ENCODE peak calls at places on chromosomes 4 and X, in nine cellular contexts. U is spleen; V is RWPE1; I is astrocyte of the spinal cord; N is activated T-cell treated with anti-CD3 and anti-CD28 coated beads, Interleukin-2, amount 50 U/mL, for 72 hours; O is stimulated activated CD4-positive, alpha-beta T cell treated with anti-CD3 and anti-CD28 coated beads, Interleukin-12 subunit alpha, Interleukin-12 subunit beta, amount 100 ng/mL, for 48 hours; S is T-cell; W is suprapubic skin; C is C1 segment of cervical spinal cord. Q is an unnamed sample.

GRCh38 chrX:7574325-7574724 is 268.6 kb upstream of the VCX start:
- DNase-seq in V (peak), O (no peak), C (no peak), N (no peak), I (peak), W (no peak), S (no peak), U (no peak), Q (no peak)

GRCh38 chr4:86822136-86822535 is 27.0 kb downstream of the SLC10A6 start:
- DNase-seq in S (no peak), C (no peak), U (no peak), N (no peak), W (no peak), O (no peak), I (no peak), V (no peak), Q (no peak)

GRCh38 chr4:8364141-8364540 is 76.4 kb downstream of the ACOX3 start:
- DNase-seq in C (no peak), I (no peak), U (no peak), S (no peak), W (no peak), N (no peak), O (no peak), V (no peak), Q (no peak)

GRCh38 chrX:28590394-28590793 is 3.1 kb downstream of the IL1RAPL1 start:
- DNase-seq in I (no peak), U (no peak), N (no peak), O (no peak), W (no peak), V (no peak), C (no peak), S (no peak), Q (no peak)

GRCh38 chr4:98793658-98794057 is 135.2 kb upstream of the TSPAN5 start:
- DNase-seq in V (peak), N (no peak), I (no peak), S (no peak), U (no peak), O (no peak), W (no peak), C (no peak), Q (no peak)

GRCh38 chr4:78058591-78059523 is 1.7 kb downstream of the FRAS1 start:
- DNase-seq in W (peak), U (peak), V (peak), O (no peak), S (no peak), N (peak), C (no peak), I (peak), Q (peak)

GRCh38 chr4:80335226-80335553 is 340 bp upstream of the CFAP299 start:
- DNase-seq in W (no peak), V (no peak), O (no peak), N (no peak), S (no peak), I (no peak), U (no peak), C (no peak), Q (no peak)

GRCh38 chr4:179663641-179664431 is 2221.6 kb upstream of the AGA start:
- DNase-seq in W (no peak), U (no peak), O (no peak), S (no peak), I (no peak), N (no peak), V (no peak), C (no peak), Q (no peak)

GRCh38 chr4:146211440-146211839 is 2.9 kb upstream of the REELD1 start:
- DNase-seq in W (no peak), V (no peak), O (no peak), S (no peak), C (no peak), N (no peak), I (no peak), U (no peak), Q (no peak)

GRCh38 chrX:39508300-39508692 is 589.5 kb downstream of the BCOR start:
- DNase-seq in S (no peak), V (no peak), O (peak), I (no peak), W (no peak), N (peak), C (no peak), U (no peak), Q (no peak)

GRCh38 chrX:40403757-40404156 is 177.0 kb upstream of the ATP6AP2 start:
- DNase-seq in O (no peak), V (no peak), S (no peak), I (no peak), C (no peak), U (no peak), W (no peak), N (no peak), Q (no peak)

GRCh38 chr4:139656614-139657486 is 8.8 kb upstream of the MGST2 start:
- DNase-seq in N (peak), W (no peak), I (peak), V (peak), U (no peak), O (no peak), S (peak), C (no peak), Q (peak)

GRCh38 chrX:87728024-87728423 is 210.4 kb downstream of the KLHL4 start:
- DNase-seq in W (no peak), C (no peak), N (no peak), O (no peak), U (no peak), S (no peak), I (no peak), V (no peak), Q (no peak)

GRCh38 chrX:50996930-50997329 is 86.4 kb downstream of the BMP15 start:
- DNase-seq in V (no peak), I (no peak), C (no peak), U (no peak), W (no peak), S (no peak), N (no peak), O (no peak), Q (no peak)

GRCh38 chrX:155028749-155029360 is 2.2 kb downstream of the FUNDC2 start:
- DNase-seq in S (no peak), U (no peak), O (no peak), C (no peak), W (no peak), N (no peak), V (no peak), I (peak), Q (no peak)

GRCh38 chrX:17374619-17375360 is at the start of gene NHS:
- DNase-seq in S (no peak), C (no peak), O (no peak), I (peak), W (no peak), V (peak), N (peak), U (peak), Q (peak)

GRCh38 chr4:4216668-4217067 is 10.1 kb downstream of the OTOP1 start:
- DNase-seq in W (no peak), I (peak), O (no peak), N (no peak), S (no peak), U (no peak), C (no peak), V (peak), Q (no peak)

GRCh38 chrX:103538728-103539127 is 19.4 kb upstream of the RAB40A start:
- DNase-seq in U (no peak), O (no peak), S (no peak), W (no peak), C (no peak), V (peak), I (peak), N (no peak), Q (no peak)

GRCh38 chr4:157220026-157220881 is at the start of gene GRIA2:
- DNase-seq in S (no peak), O (no peak), U (peak), I (peak), C (peak), V (peak), N (peak), W (no peak), Q (no peak)

GRCh38 chr4:24126776-24127175 is 236.9 kb upstream of the PPARGC1A start:
- DNase-seq in V (no peak), W (no peak), U (no peak), N (no peak), O (no peak), I (no peak), C (no peak), S (no peak), Q (no peak)

GRCh38 chr4:183403486-183403885 is 41.0 kb upstream of the CDKN2AIP start:
- DNase-seq in N (no peak), V (no peak), W (no peak), I (no peak), C (no peak), U (no peak), S (no peak), O (no peak), Q (no peak)

GRCh38 chr4:39648827-39649558 is 10.3 kb upstream of the SMIM14 start:
- DNase-seq in S (no peak), O (no peak), V (no peak), W (no peak), N (no peak), I (no peak), C (no peak), U (no peak), Q (no peak)

GRCh38 chr4:153261922-153262321 is 57.7 kb downstream of the TRIM2 start:
- DNase-seq in N (no peak), I (no peak), C (no peak), S (no peak), V (no peak), W (no peak), O (no peak), U (no peak), Q (no peak)

GRCh38 chr4:80219301-80220025 is 22.2 kb downstream of the PRDM8 start:
- DNase-seq in S (no peak), C (no peak), U (no peak), N (no peak), O (no peak), W (no peak), V (no peak), I (no peak), Q (no peak)

GRCh38 chr4:7134737-7135388 is 57.5 kb upstream of the SORCS2 start:
- DNase-seq in V (peak), N (no peak), C (peak), O (no peak), U (no peak), W (no peak), I (peak), S (no peak), Q (no peak)

GRCh38 chr4:90580271-90580825 is 453.2 kb downstream of the CCSER1 start:
- DNase-seq in U (no peak), V (no peak), C (no peak), I (no peak), N (no peak), W (no peak), O (no peak), S (no peak), Q (no peak)

GRCh38 chr4:54746228-54746627 is 88.5 kb downstream of the KIT start:
- DNase-seq in W (no peak), I (peak), S (no peak), V (no peak), O (no peak), U (no peak), N (no peak), C (no peak), Q (no peak)

GRCh38 chr4:46329118-46329976 is 60.6 kb downstream of the GABRA2 start:
- DNase-seq in S (no peak), O (no peak), W (no peak), C (peak), V (peak), U (no peak), N (no peak), I (peak), Q (no peak)

GRCh38 chr4:171478181-171478580 is 335.0 kb upstream of the GALNTL6 start:
- DNase-seq in O (no peak), V (no peak), W (no peak), S (no peak), I (no peak), C (no peak), U (no peak), N (no peak), Q (no peak)

GRCh38 chr4:132530846-132531245 is 618.2 kb upstream of the PCDH10 start:
- DNase-seq in I (no peak), U (no peak), V (no peak), N (no peak), W (no peak), C (no peak), S (no peak), O (no peak), Q (no peak)